ENCODE peak calls at places on chromosomes 16 and 17, in five cellular contexts. N is NCI-H748 treated with DMSO at 0.1 percent for 48 hours; A is T-helper 17 cell; F is stimulated activated CD8-positive, alpha-beta memory T cell treated with anti-CD3 and anti-CD28 coated beads, Interleukin-7, amount 100 ng/mL, for 1 hour; O is MCF 10A. I is an unnamed sample.
A peak's percentile ranks its signal among the peaks of the same experiment; 100 is the strongest.

GRCh38 chr16:88355093-88355388 is 27.7 kb upstream of the ZNF469 start:
- DNase-seq in N (no peak), A (no peak), F (no peak), O (no peak), I (no peak)

GRCh38 chr17:17790673-17791464 is 45.9 kb downstream of the SREBF1 start:
- DNase-seq in N (no peak), A (no peak), F (no peak), O (no peak), I (no peak)

GRCh38 chr16:85607331-85607765 is 5.8 kb upstream of the GSE1 start:
- DNase-seq in N (no peak), A (no peak), F (no peak), O (no peak), I (no peak)

GRCh38 chr16:73058221-73058615 is 10.3 kb upstream of the ZFHX3 start:
- DNase-seq in N (no peak), A (no peak), F (no peak), O (peak; percentile 46), I (no peak)

GRCh38 chr17:41481051-41481450 is at the start of gene KRT35:
- DNase-seq in N (no peak), A (no peak), F (no peak), O (no peak), I (peak; percentile 5)

GRCh38 chr17:5644065-5644464 is 59.8 kb upstream of the NLRP1 start:
- DNase-seq in N (no peak), A (no peak), F (no peak), O (no peak), I (no peak)

GRCh38 chr16:86304868-86305267 is 205.5 kb upstream of the FOXF1 start:
- DNase-seq in N (no peak), A (no peak), F (no peak), O (no peak), I (no peak)

GRCh38 chr17:48219605-48220004 is 112.0 kb downstream of the SNX11 start:
- DNase-seq in N (no peak), A (no peak), F (no peak), O (no peak), I (no peak)

GRCh38 chr16:54285414-54286066 is 1.0 kb downstream of the IRX3 start:
- DNase-seq in N (no peak), A (no peak), F (no peak), O (peak; percentile 60), I (peak; percentile 27)

GRCh38 chr17:61155590-61156181 is 244.0 kb upstream of the TBX2 start:
- DNase-seq in N (no peak), A (no peak), F (no peak), O (no peak), I (no peak)